ENCODE peak calls at places on chromosome 1, in ten cellular contexts. One of them, this sample, is unnamed. For H3K4me1, the result is how much of the 10 kb centered on the place peaks cover.

GRCh38 chr1:247409869-247410544 is 6.0 kb upstream of the NLRP3 start:
- DNase-seq in tibial artery: no peak
- DNase-seq in ovary: no peak
- DNase-seq in uterus: no peak
- DNase-seq in tibial nerve: no peak
- DNase-seq in aorta: no peak
- DNase-seq in heart right ventricle: no peak
- DNase-seq in GM23248: no peak
- DNase-seq in naive thymus-derived CD4-positive, alpha-beta T cell: peak
- DNase-seq in BE2C: no peak
- DNase-seq in this sample: no peak

GRCh38 chr1:60727553-60727952 is 354.8 kb upstream of the NFIA start:
- DNase-seq in tibial artery: no peak
- DNase-seq in ovary: no peak
- DNase-seq in uterus: no peak
- DNase-seq in tibial nerve: no peak
- DNase-seq in aorta: no peak
- DNase-seq in heart right ventricle: no peak
- DNase-seq in GM23248: no peak
- DNase-seq in naive thymus-derived CD4-positive, alpha-beta T cell: no peak
- DNase-seq in BE2C: no peak
- DNase-seq in this sample: no peak

GRCh38 chr1:118225471-118225870 is 40.4 kb upstream of the SPAG17 start:
- DNase-seq in tibial artery: no peak
- DNase-seq in ovary: no peak
- DNase-seq in uterus: no peak
- DNase-seq in tibial nerve: no peak
- DNase-seq in aorta: no peak
- DNase-seq in heart right ventricle: no peak
- DNase-seq in GM23248: no peak
- DNase-seq in naive thymus-derived CD4-positive, alpha-beta T cell: no peak
- DNase-seq in BE2C: no peak
- DNase-seq in this sample: no peak

GRCh38 chr1:30488324-30488913 is 235.0 kb downstream of the MATN1 start:
- DNase-seq in tibial artery: no peak
- DNase-seq in ovary: no peak
- DNase-seq in uterus: no peak
- DNase-seq in tibial nerve: no peak
- DNase-seq in aorta: no peak
- DNase-seq in heart right ventricle: no peak
- DNase-seq in GM23248: no peak
- DNase-seq in naive thymus-derived CD4-positive, alpha-beta T cell: no peak
- DNase-seq in BE2C: no peak
- DNase-seq in this sample: no peak

GRCh38 chr1:243482237-243483022 is 226.6 kb downstream of the SDCCAG8 start:
- DNase-seq in tibial artery: no peak
- DNase-seq in ovary: peak
- DNase-seq in uterus: peak
- DNase-seq in tibial nerve: no peak
- DNase-seq in aorta: no peak
- DNase-seq in heart right ventricle: no peak
- DNase-seq in GM23248: peak
- DNase-seq in naive thymus-derived CD4-positive, alpha-beta T cell: no peak
- DNase-seq in BE2C: peak
- DNase-seq in this sample: no peak

GRCh38 chr1:177600936-177601335 is 368.9 kb downstream of the SEC16B start:
- DNase-seq in tibial artery: no peak
- DNase-seq in ovary: no peak
- DNase-seq in uterus: no peak
- DNase-seq in tibial nerve: no peak
- DNase-seq in aorta: no peak
- DNase-seq in heart right ventricle: no peak
- DNase-seq in GM23248: no peak
- DNase-seq in naive thymus-derived CD4-positive, alpha-beta T cell: no peak
- DNase-seq in BE2C: no peak
- DNase-seq in this sample: no peak

GRCh38 chr1:54407957-54408700 is 1.9 kb upstream of the SSBP3 start:
- DNase-seq in tibial artery: no peak
- DNase-seq in ovary: peak
- DNase-seq in uterus: peak
- DNase-seq in tibial nerve: no peak
- DNase-seq in aorta: no peak
- DNase-seq in heart right ventricle: no peak
- DNase-seq in GM23248: peak
- DNase-seq in naive thymus-derived CD4-positive, alpha-beta T cell: no peak
- DNase-seq in BE2C: no peak
- DNase-seq in this sample: peak

GRCh38 chr1:43550598-43551246 is 20.0 kb downstream of the PTPRF start:
- DNase-seq in tibial artery: no peak
- DNase-seq in ovary: no peak
- DNase-seq in uterus: no peak
- DNase-seq in tibial nerve: no peak
- DNase-seq in aorta: no peak
- DNase-seq in heart right ventricle: no peak
- DNase-seq in GM23248: no peak
- DNase-seq in naive thymus-derived CD4-positive, alpha-beta T cell: no peak
- DNase-seq in BE2C: no peak
- DNase-seq in this sample: no peak

GRCh38 chr1:58884706-58885661 is 101.1 kb upstream of the JUN start:
- DNase-seq in tibial artery: no peak
- DNase-seq in ovary: peak
- DNase-seq in uterus: no peak
- DNase-seq in tibial nerve: peak
- DNase-seq in aorta: no peak
- DNase-seq in heart right ventricle: no peak
- DNase-seq in GM23248: no peak
- DNase-seq in naive thymus-derived CD4-positive, alpha-beta T cell: peak
- DNase-seq in BE2C: no peak
- DNase-seq in this sample: peak

GRCh38 chr1:218865591-218865990 is 308.1 kb upstream of the LYPLAL1 start:
- DNase-seq in tibial artery: no peak
- DNase-seq in ovary: no peak
- DNase-seq in uterus: no peak
- DNase-seq in tibial nerve: no peak
- DNase-seq in aorta: no peak
- DNase-seq in heart right ventricle: no peak
- DNase-seq in GM23248: peak
- DNase-seq in naive thymus-derived CD4-positive, alpha-beta T cell: no peak
- DNase-seq in BE2C: no peak
- DNase-seq in this sample: no peak

GRCh38 chr1:228900993-228901392 is 165.7 kb downstream of the RHOU start:
- DNase-seq in tibial artery: no peak
- DNase-seq in ovary: no peak
- DNase-seq in uterus: no peak
- DNase-seq in tibial nerve: no peak
- DNase-seq in aorta: no peak
- DNase-seq in heart right ventricle: no peak
- DNase-seq in GM23248: no peak
- DNase-seq in naive thymus-derived CD4-positive, alpha-beta T cell: no peak
- DNase-seq in BE2C: no peak
- DNase-seq in this sample: no peak

GRCh38 chr1:65623895-65624294 is 168.8 kb upstream of the PDE4B start:
- DNase-seq in tibial artery: no peak
- DNase-seq in ovary: no peak
- DNase-seq in uterus: no peak
- DNase-seq in tibial nerve: no peak
- DNase-seq in aorta: no peak
- DNase-seq in heart right ventricle: no peak
- DNase-seq in GM23248: peak
- DNase-seq in naive thymus-derived CD4-positive, alpha-beta T cell: no peak
- DNase-seq in BE2C: no peak
- DNase-seq in this sample: no peak

DNA sequence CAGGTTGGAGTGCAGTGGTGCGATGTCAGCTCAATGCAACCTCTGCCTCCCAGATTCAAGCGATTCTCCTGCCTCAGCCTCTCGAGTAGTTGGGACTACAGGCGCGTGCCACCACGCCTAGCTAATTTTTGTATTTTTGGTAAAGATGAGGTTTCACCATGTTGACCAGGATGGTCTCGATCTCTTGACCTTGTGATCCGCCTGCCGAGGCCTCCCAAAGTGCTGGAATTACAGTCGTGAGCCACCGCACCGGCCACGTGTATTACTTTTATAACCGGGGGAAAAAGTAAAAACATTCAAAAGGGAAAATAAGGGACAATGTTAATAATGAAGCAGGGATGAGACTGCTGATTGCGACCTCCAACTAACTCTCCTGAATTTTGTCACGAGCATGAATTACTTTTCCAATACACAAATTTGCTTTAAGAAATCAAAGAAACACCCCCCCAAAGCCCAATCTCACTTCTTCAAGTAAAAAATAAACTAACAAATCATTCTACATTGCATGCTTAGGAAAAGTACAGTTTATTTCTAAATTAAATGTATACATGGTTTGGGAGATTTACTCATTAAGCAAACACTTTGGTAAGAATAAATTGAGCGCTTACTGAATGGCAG is 550 bp upstream of the ZBED6 start:
- DNase-seq in tibial artery: peak
- DNase-seq in ovary: peak
- DNase-seq in uterus: no peak
- DNase-seq in tibial nerve: no peak
- DNase-seq in aorta: no peak
- DNase-seq in heart right ventricle: no peak
- DNase-seq in GM23248: no peak
- DNase-seq in naive thymus-derived CD4-positive, alpha-beta T cell: no peak
- DNase-seq in BE2C: no peak
- DNase-seq in this sample: no peak
- H3K4me3 ChIP-seq in tibial artery: peak
- H3K4me3 ChIP-seq in ovary: peak
- H3K4me3 ChIP-seq in uterus: peak
- H3K4me3 ChIP-seq in tibial nerve: peak
- H3K4me3 ChIP-seq in aorta: no peak
- H3K4me3 ChIP-seq in heart right ventricle: peak
- H3K4me3 ChIP-seq in GM23248: peak
- H3K4me3 ChIP-seq in naive thymus-derived CD4-positive, alpha-beta T cell: peak
- H3K4me3 ChIP-seq in BE2C: peak
- H3K4me3 ChIP-seq in this sample: no peak

GRCh38 chr1:3780901-3781300 is 8.4 kb downstream of the SMIM1 start:
- DNase-seq in tibial artery: no peak
- DNase-seq in ovary: no peak
- DNase-seq in uterus: no peak
- DNase-seq in tibial nerve: no peak
- DNase-seq in aorta: no peak
- DNase-seq in heart right ventricle: no peak
- DNase-seq in GM23248: no peak
- DNase-seq in naive thymus-derived CD4-positive, alpha-beta T cell: no peak
- DNase-seq in BE2C: no peak
- DNase-seq in this sample: no peak
- H3K4me1 ChIP-seq in tibial artery: under half
- H3K4me1 ChIP-seq in ovary: under half
- H3K4me1 ChIP-seq in uterus: under half
- H3K4me1 ChIP-seq in tibial nerve: under half
- H3K4me1 ChIP-seq in aorta: under half
- H3K4me1 ChIP-seq in heart right ventricle: under half
- H3K4me1 ChIP-seq in GM23248: under half
- H3K4me1 ChIP-seq in naive thymus-derived CD4-positive, alpha-beta T cell: under half
- H3K4me1 ChIP-seq in BE2C: under half
- H3K4me1 ChIP-seq in this sample: under half

DNA sequence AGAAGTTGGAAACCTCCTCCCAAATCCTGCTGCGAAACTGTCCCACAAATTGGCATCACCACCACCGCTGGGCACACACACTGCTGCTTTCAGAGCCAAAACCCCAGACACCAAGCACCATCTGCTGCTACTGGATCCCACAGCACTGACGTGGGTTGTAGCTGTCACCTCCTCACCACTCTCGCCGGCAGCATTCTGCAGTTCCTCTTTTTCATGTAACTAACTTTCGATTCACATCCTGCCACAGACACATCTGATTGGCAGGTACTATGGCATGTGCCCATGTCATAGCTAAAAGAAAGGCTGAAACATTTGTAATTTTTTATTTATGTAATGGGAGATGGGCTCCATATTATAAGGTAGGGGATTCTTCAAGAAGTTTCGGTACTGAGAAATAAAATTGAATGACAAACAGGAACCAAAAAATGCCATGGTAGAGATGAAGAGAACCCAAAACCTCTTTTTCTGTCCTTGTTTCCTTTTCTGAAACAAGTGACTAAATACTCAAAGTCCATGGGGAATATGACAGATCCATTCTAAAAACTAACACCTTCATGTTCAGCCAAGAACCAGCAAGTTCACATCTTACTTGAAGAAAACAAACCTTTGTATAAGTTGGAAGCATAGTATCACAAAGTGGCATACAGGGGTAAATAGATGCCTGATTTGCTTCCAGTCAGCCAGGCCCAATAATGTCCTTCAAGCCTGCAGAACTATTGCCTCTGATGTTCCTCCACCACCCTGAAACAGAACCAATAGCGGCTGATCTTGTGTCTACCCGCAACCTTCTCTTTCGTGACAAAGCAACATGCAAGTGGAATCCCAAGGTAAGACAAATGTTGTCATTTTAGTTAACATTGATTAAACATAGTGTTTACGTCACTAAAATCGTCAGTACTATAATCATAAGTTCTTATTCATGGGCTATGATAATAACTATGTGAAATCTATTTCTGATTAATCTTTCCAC is 26.6 kb upstream of the RGS13 start:
- DNase-seq in tibial artery: peak
- DNase-seq in ovary: peak
- DNase-seq in uterus: peak
- DNase-seq in tibial nerve: peak
- DNase-seq in aorta: peak
- DNase-seq in heart right ventricle: peak
- DNase-seq in GM23248: no peak
- DNase-seq in naive thymus-derived CD4-positive, alpha-beta T cell: peak
- DNase-seq in BE2C: no peak
- DNase-seq in this sample: peak
- H3K4me3 ChIP-seq in tibial artery: no peak
- H3K4me3 ChIP-seq in ovary: no peak
- H3K4me3 ChIP-seq in uterus: no peak
- H3K4me3 ChIP-seq in tibial nerve: no peak
- H3K4me3 ChIP-seq in aorta: no peak
- H3K4me3 ChIP-seq in heart right ventricle: no peak
- H3K4me3 ChIP-seq in GM23248: no peak
- H3K4me3 ChIP-seq in naive thymus-derived CD4-positive, alpha-beta T cell: peak
- H3K4me3 ChIP-seq in BE2C: no peak
- H3K4me3 ChIP-seq in this sample: no peak

DNA sequence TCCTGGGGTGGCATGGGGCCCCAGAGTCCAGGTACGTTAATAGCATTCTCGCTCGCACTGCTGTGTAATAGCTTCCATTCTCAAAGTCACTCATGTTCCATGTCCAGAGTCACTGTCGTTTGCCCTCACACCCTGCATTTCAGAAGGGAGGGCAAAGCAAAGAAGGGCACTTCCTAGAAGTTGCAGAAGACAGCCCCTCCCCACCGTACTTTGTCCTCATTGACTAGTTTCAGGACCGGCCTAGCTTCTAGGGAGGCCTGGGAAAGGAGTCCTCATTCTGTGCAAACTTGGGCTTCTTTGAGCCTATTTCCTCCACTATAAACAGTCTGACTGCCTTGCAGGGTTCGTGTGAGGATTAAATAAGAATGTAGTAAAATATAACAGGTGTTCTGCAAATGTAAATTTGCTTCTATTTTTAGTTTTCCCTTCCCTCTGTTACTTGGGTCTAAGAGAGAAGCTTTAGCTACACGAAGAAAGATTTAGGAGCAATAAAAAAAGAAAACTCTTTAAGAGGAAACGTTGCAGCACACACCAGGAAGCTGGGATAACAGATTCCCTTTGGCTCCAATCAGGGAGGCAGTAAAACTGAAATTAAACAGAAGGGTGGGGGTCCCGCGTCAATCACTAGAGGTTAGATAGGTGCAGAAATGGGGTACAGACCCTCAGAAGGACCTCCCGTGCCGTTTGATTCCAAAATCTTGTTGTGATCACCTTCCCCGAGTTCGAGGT is 40.1 kb downstream of the ACTL8 start:
- DNase-seq in tibial artery: peak
- DNase-seq in ovary: no peak
- DNase-seq in uterus: no peak
- DNase-seq in tibial nerve: no peak
- DNase-seq in aorta: no peak
- DNase-seq in heart right ventricle: no peak
- DNase-seq in GM23248: no peak
- DNase-seq in naive thymus-derived CD4-positive, alpha-beta T cell: no peak
- DNase-seq in BE2C: no peak
- DNase-seq in this sample: no peak
- H3K4me1 ChIP-seq in tibial artery: under half
- H3K4me1 ChIP-seq in ovary: under half
- H3K4me1 ChIP-seq in uterus: under half
- H3K4me1 ChIP-seq in tibial nerve: under half
- H3K4me1 ChIP-seq in aorta: under half
- H3K4me1 ChIP-seq in heart right ventricle: under half
- H3K4me1 ChIP-seq in GM23248: under half
- H3K4me1 ChIP-seq in naive thymus-derived CD4-positive, alpha-beta T cell: under half
- H3K4me1 ChIP-seq in BE2C: under half
- H3K4me1 ChIP-seq in this sample: under half